ENCODE peak calls at places on chromosomes 5 and 9, in eight cellular contexts. C, J, P, H, R, G, L and S are unnamed samples.
A peak's percentile ranks its signal among the peaks of the same experiment; 100 is the strongest.

GRCh38 chr9:20988916-20989315 is 42.5 kb downstream of the HACD4 start:
- DNase-seq in C (peak; percentile 18), J (no peak), P (no peak), H (no peak), R (no peak), G (no peak), L (peak; percentile 66), S (no peak)

GRCh38 chr9:129383005-129383414 is 204.9 kb upstream of the IER5L start:
- DNase-seq in C (no peak), J (peak; percentile 79), P (peak; percentile 77), H (no peak), R (no peak), G (peak; percentile 22), L (no peak), S (no peak)

GRCh38 chr5:21807953-21808352 is 1045.2 kb downstream of the CDH12 start:
- DNase-seq in C (no peak), J (no peak), P (no peak), H (no peak), R (no peak), G (no peak), L (peak; percentile 19), S (no peak)

GRCh38 chr5:73126381-73126780 is 6.0 kb downstream of the TMEM171 start:
- DNase-seq in C (no peak), J (no peak), P (peak; percentile 65), H (no peak), R (no peak), G (no peak), L (no peak), S (no peak)

GRCh38 chr9:123679330-123679987 is 250.5 kb downstream of the DENND1A start:
- DNase-seq in C (no peak), J (no peak), P (no peak), H (no peak), R (peak; percentile 82), G (peak; percentile 82), L (peak; percentile 27), S (peak; percentile 76)

GRCh38 chr9:134123764-134124128 is 12.1 kb upstream of the WDR5 start:
- DNase-seq in C (no peak), J (no peak), P (no peak), H (no peak), R (no peak), G (no peak), L (no peak), S (no peak)

GRCh38 chr5:10585120-10585915 is 21.4 kb downstream of the ANKRD33B start:
- DNase-seq in C (no peak), J (no peak), P (no peak), H (no peak), R (peak; percentile 65), G (no peak), L (no peak), S (no peak)

GRCh38 chr5:370311-370958 is 48.9 kb downstream of the AHRR start:
- DNase-seq in C (no peak), J (no peak), P (no peak), H (no peak), R (peak; percentile 31), G (no peak), L (no peak), S (peak; percentile 32)

GRCh38 chr9:114078021-114078780 is at the start of gene AMBP:
- DNase-seq in C (no peak), J (no peak), P (peak; percentile 89), H (no peak), R (peak; percentile 61), G (no peak), L (no peak), S (no peak)

GRCh38 chr9:126862461-126862830 is 2.0 kb downstream of the ZBTB34 start:
- DNase-seq in C (no peak), J (no peak), P (no peak), H (no peak), R (no peak), G (no peak), L (no peak), S (no peak)

GRCh38 chr9:81619353-81620008 is 69.9 kb downstream of the TLE1 start:
- DNase-seq in C (peak; percentile 89), J (no peak), P (no peak), H (no peak), R (no peak), G (no peak), L (peak; percentile 98), S (no peak)

GRCh38 chr9:114110180-114110579 is 11.1 kb upstream of the KIF12 start:
- DNase-seq in C (no peak), J (no peak), P (no peak), H (no peak), R (no peak), G (no peak), L (peak; percentile 73), S (no peak)

GRCh38 chr9:121230231-121230630 is 28.6 kb upstream of the RAB14 start:
- DNase-seq in C (no peak), J (no peak), P (no peak), H (no peak), R (no peak), G (no peak), L (no peak), S (no peak)

GRCh38 chr9:69817202-69817601 is 3.4 kb upstream of the CFAP95 start:
- DNase-seq in C (no peak), J (no peak), P (no peak), H (no peak), R (no peak), G (no peak), L (no peak), S (no peak)

GRCh38 chr9:115133649-115134048 is 15.7 kb upstream of the TNC start:
- DNase-seq in C (no peak), J (no peak), P (no peak), H (no peak), R (no peak), G (no peak), L (peak; percentile 97), S (no peak)

GRCh38 chr5:36462295-36463021 is 143.9 kb upstream of the SLC1A3 start:
- DNase-seq in C (no peak), J (no peak), P (no peak), H (no peak), R (no peak), G (no peak), L (no peak), S (no peak)

GRCh38 chr5:18961234-18961633 is 1026.8 kb downstream of the CDH18 start:
- DNase-seq in C (no peak), J (no peak), P (no peak), H (no peak), R (no peak), G (no peak), L (no peak), S (no peak)

GRCh38 chr5:99900302-99900811 is 634.8 kb upstream of the FAM174A start:
- DNase-seq in C (peak; percentile 81), J (no peak), P (no peak), H (no peak), R (no peak), G (no peak), L (no peak), S (no peak)

GRCh38 chr9:114487607-114488300 is 17.5 kb downstream of the WHRN start:
- DNase-seq in C (peak; percentile 62), J (peak; percentile 70), P (peak; percentile 45), H (peak; percentile 82), R (peak; percentile 73), G (peak; percentile 70), L (peak; percentile 69), S (peak; percentile 68)

GRCh38 chr5:151038801-151039238 is 18.4 kb downstream of the GPX3 start:
- DNase-seq in C (no peak), J (no peak), P (no peak), H (no peak), R (peak; percentile 62), G (no peak), L (peak; percentile 42), S (no peak)

GRCh38 chr9:110602281-110602680 is 22.7 kb upstream of the SVEP1 start:
- DNase-seq in C (no peak), J (no peak), P (no peak), H (no peak), R (no peak), G (no peak), L (no peak), S (no peak)

GRCh38 chr9:124403246-124403645 is 12.0 kb downstream of the PSMB7 start:
- DNase-seq in C (no peak), J (no peak), P (no peak), H (no peak), R (no peak), G (no peak), L (no peak), S (no peak)

GRCh38 chr5:66410056-66410455 is 186.1 kb upstream of the MAST4 start:
- DNase-seq in C (no peak), J (no peak), P (no peak), H (no peak), R (no peak), G (no peak), L (no peak), S (no peak)

GRCh38 chr5:144237851-144238250 is 67.2 kb downstream of the KCTD16 start:
- DNase-seq in C (peak; percentile 11), J (no peak), P (no peak), H (no peak), R (no peak), G (no peak), L (no peak), S (no peak)

GRCh38 chr5:23089316-23089715 is 236.2 kb upstream of the CDH12 start:
- DNase-seq in C (no peak), J (no peak), P (no peak), H (no peak), R (no peak), G (no peak), L (no peak), S (no peak)

GRCh38 chr9:83932001-83932400 is 10.8 kb upstream of the KIF27 start:
- DNase-seq in C (no peak), J (no peak), P (no peak), H (no peak), R (no peak), G (no peak), L (no peak), S (no peak)
- TF ChIP-seq CTCF in C (no peak), J (no peak), P (no peak), H (no peak), R (no peak), G (no peak), L (no peak), S (no peak)

DNA sequence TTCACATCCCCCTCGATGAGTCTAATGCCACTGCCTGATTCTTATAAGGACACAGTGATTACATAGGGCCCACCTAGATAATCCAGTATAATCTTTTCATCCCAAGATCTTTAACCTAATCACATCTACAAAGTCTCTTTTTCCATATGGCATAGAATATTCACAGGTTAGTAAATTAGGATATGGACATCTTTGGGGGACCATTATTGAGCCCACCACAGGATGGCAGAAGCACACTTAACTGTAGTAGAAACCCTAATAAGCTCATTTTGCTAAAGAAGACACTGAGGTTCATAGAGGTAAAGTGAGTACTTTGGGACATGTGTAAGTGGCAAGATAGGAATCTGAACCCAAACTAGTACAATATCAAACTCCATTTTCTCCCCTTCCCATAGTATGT is 38.9 kb downstream of the ASTN2 start:
- DNase-seq in C (no peak), J (no peak), P (no peak), H (no peak), R (no peak), G (no peak), L (no peak), S (no peak)
- TF ChIP-seq CTCF in C (no peak), J (no peak), P (no peak), H (no peak), R (no peak), G (no peak), L (no peak), S (no peak)

GRCh38 chr5:160685695-160686094 is 166.3 kb downstream of the ATP10B start:
- DNase-seq in C (no peak), J (no peak), P (no peak), H (peak; percentile 11), R (no peak), G (peak; percentile 39), L (no peak), S (peak; percentile 43)
- TF ChIP-seq CTCF in C (peak; percentile 2), J (no peak), P (peak; percentile 25), H (peak; percentile 44), R (no peak), G (no peak), L (no peak), S (peak; percentile 19)

GRCh38 chr9:135502873-135503321 is 2.4 kb downstream of the MRPS2 start:
- DNase-seq in C (no peak), J (no peak), P (no peak), H (no peak), R (peak; percentile 56), G (no peak), L (no peak), S (no peak)
- TF ChIP-seq CTCF in C (no peak), J (no peak), P (no peak), H (no peak), R (no peak), G (no peak), L (no peak), S (no peak)